ENCODE peak calls at places on chromosomes 3 and 15, in six cellular contexts. T, S, V, R, E and P are unnamed samples.

GRCh38 chr3:135412475-135412874 is 553.1 kb upstream of the PPP2R3A start:
- DNase-seq in T (no peak), S (peak; percentile 13), R (no peak), E (no peak), V (no peak), P (no peak)

GRCh38 chr3:120816728-120817127 is 74.2 kb downstream of the GTF2E1 start:
- DNase-seq in V (no peak), E (no peak), R (no peak), S (no peak), T (no peak), P (no peak)

GRCh38 chr3:78035020-78035660 is 995.2 kb downstream of the ROBO2 start:
- DNase-seq in E (no peak), T (no peak), R (no peak), V (no peak), S (peak; percentile 26), P (no peak)

GRCh38 chr3:49799761-49800160 is at the start of gene CDHR4:
- DNase-seq in S (no peak), V (peak; percentile 43), E (no peak), R (peak; percentile 73), T (peak; percentile 96), P (no peak)

GRCh38 chr15:78374436-78375393 is 34.6 kb downstream of the CRABP1 start:
- DNase-seq in V (peak; percentile 71), R (peak; percentile 73), S (no peak), E (no peak), T (no peak), P (no peak)

GRCh38 chr3:76352069-76352847 is 566.9 kb upstream of the ZNF717 start:
- DNase-seq in S (no peak), E (no peak), R (no peak), V (no peak), T (peak; percentile 1), P (no peak)

GRCh38 chr3:164476631-164477030 is 601.7 kb downstream of the SI start:
- DNase-seq in S (no peak), T (no peak), E (no peak), V (no peak), R (no peak), P (no peak)

GRCh38 chr15:77839970-77840609 is 207.4 kb upstream of the LINGO1 start:
- DNase-seq in V (no peak), S (no peak), R (no peak), E (no peak), T (no peak), P (no peak)

GRCh38 chr15:35867371-35867770 is 321.4 kb upstream of the DPH6 start:
- DNase-seq in S (no peak), R (no peak), T (no peak), E (no peak), V (no peak), P (no peak)

GRCh38 chr3:128726691-128727031 is 678 bp downstream of the RAB7A start:
- DNase-seq in T (peak; percentile 95), E (peak; percentile 36), R (peak; percentile 20), V (no peak), S (peak; percentile 48), P (peak; percentile 24)

GRCh38 chr3:184175506-184175905 is 851 bp downstream of the AP2M1 start:
- DNase-seq in V (no peak), T (peak; percentile 18), S (no peak), R (peak; percentile 14), E (no peak), P (no peak)
- H3K36me3 ChIP-seq in V (peaks cover 24% of the 10 kb centered on the region), T (peaks cover 30% of the 10 kb centered on the region), S (no peaks in the 10 kb centered on the region), R (peaks cover 41% of the 10 kb centered on the region), E (peaks cover 59% of the 10 kb centered on the region), P (peaks cover 11% of the 10 kb centered on the region)

GRCh38 chr3:47333907-47334306 is 46.9 kb upstream of the PTPN23 start:
- DNase-seq in S (no peak), R (no peak), V (no peak), E (no peak), T (no peak), P (no peak)
- H3K36me3 ChIP-seq in S (no peaks in the 10 kb centered on the region), R (no peaks in the 10 kb centered on the region), V (peaks cover 34% of the 10 kb centered on the region), E (peaks cover 96% of the 10 kb centered on the region), T (peaks cover 17% of the 10 kb centered on the region), P (peaks cover 3% of the 10 kb centered on the region)

GRCh38 chr3:47007482-47008257 is 28.2 kb downstream of the NBEAL2 start:
- DNase-seq in S (no peak), E (no peak), R (no peak), T (no peak), V (no peak), P (no peak)

GRCh38 chr3:47007001-47007400 is 27.5 kb downstream of the NBEAL2 start:
- DNase-seq in S (no peak), V (no peak), R (no peak), E (no peak), T (no peak), P (no peak)

GRCh38 chr3:47009225-47010049 is 30.0 kb downstream of the NBEAL2 start:
- DNase-seq in V (no peak), T (peak; percentile 95), R (no peak), E (peak; percentile 90), S (peak; percentile 95), P (no peak)

GRCh38 chr3:47008851-47009224 is 29.4 kb downstream of the NBEAL2 start:
- DNase-seq in S (no peak), R (no peak), V (no peak), E (no peak), T (no peak), P (no peak)

DNA sequence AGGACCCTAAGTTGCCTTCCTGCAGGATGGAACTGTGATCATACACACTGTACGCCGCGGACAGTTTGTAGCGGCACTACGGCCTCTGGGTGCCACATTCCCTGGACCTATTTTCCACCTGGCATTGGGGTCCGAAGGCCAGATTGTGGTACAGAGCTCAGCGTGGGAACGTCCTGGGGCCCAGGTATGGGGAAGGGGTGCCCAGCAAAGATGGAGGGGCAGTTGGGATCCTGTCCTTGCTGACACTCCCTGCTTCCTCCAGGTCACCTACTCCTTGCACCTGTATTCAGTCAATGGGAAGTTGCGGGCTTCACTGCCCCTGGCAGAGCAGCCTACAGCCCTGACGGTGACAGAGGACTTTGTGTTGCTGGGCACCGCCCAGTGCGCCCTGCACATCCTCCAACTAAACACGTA is 28.8 kb downstream of the NBEAL2 start:
- DNase-seq in S (no peak), V (no peak), T (no peak), R (no peak), E (no peak), P (no peak)
- H3K36me3 ChIP-seq in S (no peaks in the 10 kb centered on the region), V (peaks cover 6% of the 10 kb centered on the region), T (no peaks in the 10 kb centered on the region), R (no peaks in the 10 kb centered on the region), E (peaks cover 28% of the 10 kb centered on the region), P (peaks cover 2% of the 10 kb centered on the region)

GRCh38 chr15:59190291-59190690 is 16.4 kb upstream of the LDHAL6B start:
- DNase-seq in R (no peak), T (no peak), V (no peak), S (no peak), E (no peak), P (no peak)

GRCh38 chr15:59185725-59186124 is 20.9 kb upstream of the LDHAL6B start:
- DNase-seq in S (no peak), R (no peak), E (no peak), V (no peak), T (peak; percentile 11), P (no peak)

GRCh38 chr15:59191855-59192237 is 14.8 kb upstream of the LDHAL6B start:
- DNase-seq in T (peak; percentile 97), E (no peak), R (peak; percentile 65), S (no peak), V (peak; percentile 55), P (no peak)

GRCh38 chr15:59186501-59186900 is 20.1 kb upstream of the LDHAL6B start:
- DNase-seq in R (no peak), V (no peak), T (peak; percentile 64), S (no peak), E (no peak), P (no peak)

GRCh38 chr15:59189224-59189623 is 17.4 kb upstream of the LDHAL6B start:
- DNase-seq in S (no peak), R (no peak), T (no peak), V (no peak), E (no peak), P (no peak)
- H3K36me3 ChIP-seq in S (no peaks in the 10 kb centered on the region), R (peaks cover 45% of the 10 kb centered on the region), T (peaks cover 65% of the 10 kb centered on the region), V (peaks cover under 1% of the 10 kb centered on the region), E (peaks cover 69% of the 10 kb centered on the region), P (no peaks in the 10 kb centered on the region)

DNA sequence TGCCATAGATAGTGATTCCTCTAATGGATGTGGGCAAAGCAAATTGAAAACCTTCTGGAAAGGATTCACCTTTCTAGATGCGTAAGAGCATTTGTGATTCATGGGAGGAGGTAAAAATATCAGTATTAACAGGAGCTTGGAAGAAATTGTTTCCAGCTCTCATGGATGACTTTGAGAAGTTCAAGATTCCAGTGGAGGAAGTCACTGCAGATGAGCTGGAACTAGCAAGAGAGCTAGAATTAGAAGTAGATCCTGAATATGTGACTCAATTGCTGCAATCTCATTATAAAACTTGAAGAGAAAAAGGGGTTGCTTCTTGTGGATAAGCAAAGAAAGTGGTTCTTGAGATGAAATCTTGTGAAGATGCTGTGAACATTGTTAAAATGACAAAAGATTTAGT is 88.0 kb upstream of the ACKR4 start:
- DNase-seq in R (no peak), T (peak; percentile 70), E (no peak), S (no peak), V (no peak), P (no peak)
- H3K36me3 ChIP-seq in R (peaks cover 21% of the 10 kb centered on the region), T (peaks cover 53% of the 10 kb centered on the region), E (peaks cover 88% of the 10 kb centered on the region), S (peaks cover 23% of the 10 kb centered on the region), V (peaks cover 2% of the 10 kb centered on the region), P (peaks cover 64% of the 10 kb centered on the region)

GRCh38 chr3:149586871-149587270 is 71.0 kb downstream of the WWTR1 start:
- DNase-seq in R (peak; percentile 61), T (peak; percentile 67), V (peak; percentile 82), S (no peak), E (no peak), P (peak; percentile 88)

GRCh38 chr3:149590691-149591441 is 67.0 kb downstream of the WWTR1 start:
- DNase-seq in T (no peak), E (no peak), S (no peak), R (no peak), V (no peak), P (no peak)

GRCh38 chr3:149587383-149587782 is 70.4 kb downstream of the WWTR1 start:
- DNase-seq in R (no peak), S (no peak), E (no peak), V (no peak), T (no peak), P (no peak)

GRCh38 chr3:149589332-149589731 is 68.5 kb downstream of the WWTR1 start:
- DNase-seq in E (no peak), R (no peak), T (peak; percentile 91), V (no peak), S (no peak), P (no peak)

DNA sequence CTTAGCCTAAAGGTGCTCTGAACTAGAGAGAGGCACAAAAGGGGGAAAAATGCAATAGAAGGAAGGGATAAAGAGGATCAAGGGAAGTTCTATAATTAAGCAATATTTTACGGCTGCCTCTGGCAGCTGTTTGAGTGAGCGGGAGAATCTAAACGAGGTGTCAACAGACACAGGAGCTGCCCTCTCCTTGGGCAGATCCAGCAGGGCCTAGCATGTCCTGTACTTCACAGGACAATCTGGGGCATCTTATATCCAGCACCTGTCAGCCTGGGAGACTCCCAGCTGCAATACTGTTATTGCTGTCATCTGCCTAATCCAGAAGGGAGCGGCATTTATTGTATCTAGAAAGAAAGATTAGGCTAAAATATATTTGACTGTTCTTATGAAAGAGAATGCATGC is 68.9 kb downstream of the WWTR1 start:
- DNase-seq in T (no peak), E (no peak), R (no peak), V (no peak), S (no peak), P (no peak)
- H3K36me3 ChIP-seq in T (no peaks in the 10 kb centered on the region), E (no peaks in the 10 kb centered on the region), R (no peaks in the 10 kb centered on the region), V (no peaks in the 10 kb centered on the region), S (no peaks in the 10 kb centered on the region), P (no peaks in the 10 kb centered on the region)

GRCh38 chr3:52606373-52607085 is 70.1 kb downstream of the UQCC5 start:
- DNase-seq in T (peak; percentile 48), V (peak; percentile 89), R (peak; percentile 72), S (no peak), E (no peak), P (peak; percentile 47)
- H3K36me3 ChIP-seq in T (peaks cover 50% of the 10 kb centered on the region), V (peaks cover 7% of the 10 kb centered on the region), R (peaks cover 14% of the 10 kb centered on the region), S (no peaks in the 10 kb centered on the region), E (peaks cover 75% of the 10 kb centered on the region), P (peaks cover 10% of the 10 kb centered on the region)

GRCh38 chr3:62500556-62501294 is 127.4 kb upstream of the FEZF2 start:
- DNase-seq in E (no peak), T (no peak), S (peak; percentile 21), R (no peak), V (no peak), P (no peak)
- H3K36me3 ChIP-seq in E (no peaks in the 10 kb centered on the region), T (no peaks in the 10 kb centered on the region), S (no peaks in the 10 kb centered on the region), R (no peaks in the 10 kb centered on the region), V (no peaks in the 10 kb centered on the region), P (no peaks in the 10 kb centered on the region)